ENCODE peak calls at places on chromosomes 3 and 15, in ten cellular contexts. C is colonic mucosa; Z is breast epithelium; N is hepatocyte; D is tibial artery; S is body of pancreas; Y is pancreas; K is CD8-positive, alpha-beta T cell; G is ovary; A is K562. E is an unnamed sample.

GRCh38 chr15:80095959-80096358 is 36.5 kb downstream of the ZFAND6 start:
- DNase-seq in C (no peak), Z (no peak), N (no peak), D (no peak), S (no peak), Y (no peak), K (no peak), G (no peak), A (no peak), E (no peak)

GRCh38 chr15:91116379-91117067 is 16.5 kb downstream of the SV2B start:
- DNase-seq in C (no peak), Z (peak; percentile 23), N (no peak), D (no peak), S (peak; percentile 35), Y (no peak), K (no peak), G (no peak), A (no peak), E (peak; percentile 77)

GRCh38 chr3:155416500-155417118 is 123.1 kb upstream of the STRIT1 start:
- DNase-seq in C (no peak), Z (no peak), N (no peak), D (no peak), S (no peak), Y (no peak), K (no peak), G (no peak), A (no peak), E (peak; percentile 94)

GRCh38 chr3:190048831-190049541 is 71.7 kb downstream of the P3H2 start:
- DNase-seq in C (no peak), Z (no peak), N (no peak), D (peak; percentile 66), S (no peak), Y (no peak), K (no peak), G (no peak), A (no peak), E (no peak)

GRCh38 chr3:101836907-101837598 is 12.3 kb upstream of the NFKBIZ start:
- DNase-seq in C (no peak), Z (no peak), N (no peak), D (no peak), S (no peak), Y (no peak), K (no peak), G (no peak), A (no peak), E (peak; percentile 55)

GRCh38 chr15:44081223-44082013 is 113.7 kb downstream of the FRMD5 start:
- DNase-seq in C (no peak), Z (no peak), N (no peak), D (no peak), S (no peak), Y (no peak), K (no peak), G (no peak), A (no peak), E (no peak)

GRCh38 chr3:13123266-13123665 is 50.0 kb upstream of the IQSEC1 start:
- DNase-seq in C (no peak), Z (no peak), N (no peak), D (peak; percentile 33), S (no peak), Y (peak; percentile 28), K (no peak), G (no peak), A (no peak), E (no peak)

GRCh38 chr15:60442763-60443162 is 36.2 kb downstream of the ICE2 start:
- DNase-seq in C (no peak), Z (no peak), N (no peak), D (no peak), S (no peak), Y (no peak), K (no peak), G (no peak), A (no peak), E (no peak)

GRCh38 chr3:45515999-45516804 is 78.3 kb upstream of the LIMD1 start:
- DNase-seq in C (no peak), Z (no peak), N (no peak), D (no peak), S (no peak), Y (no peak), K (no peak), G (no peak), A (no peak), E (peak; percentile 26)

GRCh38 chr15:77819841-77820728 is 187.4 kb upstream of the LINGO1 start:
- DNase-seq in C (peak; percentile 29), Z (no peak), N (peak; percentile 71), D (no peak), S (no peak), Y (peak; percentile 69), K (no peak), G (no peak), A (peak; percentile 84), E (no peak)

GRCh38 chr3:56547486-56547885 is 9.5 kb upstream of the CCDC66 start:
- DNase-seq in C (no peak), Z (no peak), N (peak; percentile 9), D (no peak), S (no peak), Y (no peak), K (no peak), G (no peak), A (no peak), E (no peak)

GRCh38 chr3:195106418-195106906 is 164.5 kb downstream of the XXYLT1 start:
- DNase-seq in C (peak; percentile 64), Z (peak; percentile 33), N (peak; percentile 82), D (peak; percentile 70), S (peak; percentile 53), Y (peak; percentile 88), K (peak; percentile 63), G (peak; percentile 76), A (peak; percentile 86), E (no peak)

GRCh38 chr3:9809615-9810356 is at the start of gene TTLL3:
- DNase-seq in C (peak; percentile 87), Z (peak; percentile 62), N (peak; percentile 83), D (peak; percentile 91), S (peak; percentile 84), Y (peak; percentile 84), K (peak; percentile 45), G (peak; percentile 82), A (peak; percentile 46), E (no peak)

GRCh38 chr3:179967622-179968021 is 69.1 kb downstream of the PEX5L start:
- DNase-seq in C (no peak), Z (no peak), N (no peak), D (no peak), S (no peak), Y (no peak), K (no peak), G (no peak), A (no peak), E (no peak)

GRCh38 chr3:165800970-165801369 is 36.3 kb downstream of the BCHE start:
- DNase-seq in C (no peak), Z (no peak), N (peak; percentile 11), D (no peak), S (no peak), Y (no peak), K (no peak), G (no peak), A (no peak), E (no peak)

GRCh38 chr15:66701422-66702034 is 508 bp upstream of the SMAD6 start:
- DNase-seq in C (peak; percentile 75), Z (peak; percentile 26), N (no peak), D (peak; percentile 88), S (peak; percentile 32), Y (peak; percentile 71), K (peak; percentile 35), G (peak; percentile 67), A (no peak), E (peak; percentile 57)

GRCh38 chr15:23750179-23750578 is 63.1 kb upstream of the NDN start:
- DNase-seq in C (no peak), Z (no peak), N (no peak), D (no peak), S (no peak), Y (no peak), K (no peak), G (no peak), A (no peak), E (no peak)

GRCh38 chr3:45075821-45076625 is 49.9 kb downstream of the CLEC3B start:
- DNase-seq in C (no peak), Z (no peak), N (no peak), D (no peak), S (no peak), Y (no peak), K (no peak), G (no peak), A (no peak), E (no peak)

DNA sequence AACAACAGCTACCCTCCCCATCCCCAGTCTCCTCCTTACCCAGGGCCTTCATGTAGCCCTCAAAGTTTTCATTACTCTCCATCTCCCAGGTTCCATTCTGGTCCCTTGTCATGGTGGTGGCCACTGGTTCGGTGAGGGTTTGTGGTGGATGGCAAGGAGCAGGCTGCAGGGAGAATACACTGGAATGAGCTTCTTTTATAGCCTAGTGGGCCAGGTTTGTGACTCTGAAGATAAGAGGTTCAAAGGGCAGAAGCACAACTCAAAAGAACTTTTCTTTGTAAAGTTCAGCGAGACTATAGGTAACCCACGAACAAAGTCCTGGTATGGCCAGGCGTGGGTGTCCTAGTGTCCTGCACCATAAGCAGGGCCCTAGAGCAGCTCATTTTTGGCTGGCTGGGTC is at the start of gene RBP2:
- DNase-seq in C (peak; percentile 29), Z (no peak), N (peak; percentile 34), D (no peak), S (no peak), Y (no peak), K (no peak), G (no peak), A (no peak), E (no peak)
- H3K27ac ChIP-seq in C (no peak within 1 kb of the TSS), Z (no peak within 1 kb of the TSS), N (peak within 1 kb of the TSS; percentile 83), D (no peak within 1 kb of the TSS), S (peak within 1 kb of the TSS; percentile 80), Y (peak within 1 kb of the TSS; percentile 75), K (no peak within 1 kb of the TSS), G (no peak within 1 kb of the TSS), A (no peak within 1 kb of the TSS), E (no peak within 1 kb of the TSS)

GRCh38 chr3:147406255-147407023 is at the start of gene ZIC4:
- DNase-seq in C (no peak), Z (no peak), N (no peak), D (no peak), S (no peak), Y (no peak), K (no peak), G (no peak), A (no peak), E (no peak)
- H3K4me1 ChIP-seq in C (no peaks in the 10 kb centered on the region), Z (peaks cover 3% of the 10 kb centered on the region), N (peaks cover 15% of the 10 kb centered on the region), D (peaks cover 44% of the 10 kb centered on the region), S (peaks cover 22% of the 10 kb centered on the region), Y (no peaks in the 10 kb centered on the region), K (peaks cover 10% of the 10 kb centered on the region), G (peaks cover 11% of the 10 kb centered on the region), A (no peaks in the 10 kb centered on the region), E (no peaks in the 10 kb centered on the region)

GRCh38 chr3:128278761-128279593 is 125.7 kb downstream of the EEFSEC start:
- DNase-seq in C (peak; percentile 40), Z (no peak), N (peak; percentile 80), D (no peak), S (peak; percentile 66), Y (peak; percentile 70), K (no peak), G (peak; percentile 90), A (no peak), E (no peak)
- TF ChIP-seq CTCF in C (no peak), Z (no peak), N (no peak), D (no peak), S (no peak), Y (no peak), K (no peak), G (no peak), A (no peak), E (no peak)

DNA sequence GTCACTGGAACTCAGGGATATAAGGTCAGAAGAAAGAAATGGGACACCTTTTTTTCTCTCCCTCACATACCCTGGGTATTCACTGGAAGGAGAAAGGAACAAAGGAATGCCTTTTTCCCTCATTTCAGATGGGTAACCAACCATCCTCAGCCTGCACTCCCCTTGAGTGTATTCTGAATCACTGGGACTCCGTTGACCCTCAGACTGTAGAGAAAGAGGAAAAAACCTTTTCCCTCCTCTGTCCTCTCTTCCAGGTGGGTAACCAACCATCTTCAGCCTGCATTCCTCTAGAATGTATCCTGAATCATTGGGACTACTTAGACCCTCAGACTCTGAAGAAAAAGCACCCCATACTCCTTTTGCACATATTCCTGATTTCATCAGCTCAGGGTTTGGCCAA is 11.4 kb downstream of the PRR20G start:
- DNase-seq in C (no peak), Z (no peak), N (no peak), D (no peak), S (no peak), Y (no peak), K (no peak), G (no peak), A (no peak), E (no peak)
- H3K27ac ChIP-seq in C (no peak overlapping the region), Z (peak overlapping the region; percentile 84), N (no peak overlapping the region), D (no peak overlapping the region), S (no peak overlapping the region), Y (no peak overlapping the region), K (no peak overlapping the region), G (no peak overlapping the region), A (no peak overlapping the region), E (no peak overlapping the region)

E was measured in foreskin keratinocyte.